ENCODE peak calls at places on chromosome 18, in five cellular contexts. M is omental fat pad, V is upper lobe of right lung, X is thoracic aorta, E is brain microvascular endothelial cell. Y is an unnamed sample.

GRCh38 chr18:25350561-25351201 is 1.3 kb downstream of the ZNF521 start:
- DNase-seq in M (peak; percentile 35), V (no peak), X (no peak), E (peak; percentile 9), Y (peak; percentile 30)

GRCh38 chr18:6879508-6880195 is 150.1 kb downstream of the ARHGAP28 start:
- DNase-seq in M (no peak), V (no peak), X (no peak), E (no peak), Y (no peak)

GRCh38 chr18:45085916-45086624 is 405.4 kb downstream of the SETBP1 start:
- DNase-seq in M (no peak), V (no peak), X (no peak), E (no peak), Y (no peak)

GRCh38 chr18:59311631-59312030 is 6.8 kb downstream of the CPLX4 start:
- DNase-seq in M (no peak), V (no peak), X (no peak), E (peak; percentile 40), Y (no peak)

GRCh38 chr18:58449366-58449935 is 179.4 kb downstream of the ALPK2 start:
- DNase-seq in M (no peak), V (no peak), X (no peak), E (no peak), Y (no peak)

GRCh38 chr18:32093523-32093922 is 1.8 kb downstream of the RNF138 start:
- DNase-seq in M (no peak), V (no peak), X (no peak), E (peak; percentile 11), Y (no peak)

GRCh38 chr18:44036500-44036899 is 644.2 kb upstream of the SETBP1 start:
- DNase-seq in M (no peak), V (no peak), X (no peak), E (no peak), Y (no peak)

GRCh38 chr18:48599391-48599790 is 60.6 kb downstream of the CTIF start:
- DNase-seq in M (no peak), V (no peak), X (no peak), E (no peak), Y (no peak)

GRCh38 chr18:44696892-44697291 is 16.2 kb downstream of the SETBP1 start:
- DNase-seq in M (no peak), V (no peak), X (no peak), E (no peak), Y (peak; percentile 69)

GRCh38 chr18:71028285-71028762 is 739.5 kb downstream of the SOCS6 start:
- DNase-seq in M (no peak), V (no peak), X (no peak), E (no peak), Y (no peak)

GRCh38 chr18:3294435-3295080 is 32.6 kb downstream of the MYL12B start:
- DNase-seq in M (no peak), V (no peak), X (no peak), E (peak; percentile 69), Y (no peak)

GRCh38 chr18:37393945-37394609 is 171.5 kb downstream of the CELF4 start:
- DNase-seq in M (no peak), V (peak; percentile 80), X (peak; percentile 7), E (peak; percentile 16), Y (peak; percentile 18)

GRCh38 chr18:21855432-21855831 is 114.8 kb downstream of the MIB1 start:
- DNase-seq in M (no peak), V (no peak), X (no peak), E (no peak), Y (no peak)

GRCh38 chr18:21853020-21853419 is 112.4 kb downstream of the MIB1 start:
- DNase-seq in M (no peak), V (no peak), X (no peak), E (peak; percentile 23), Y (no peak)

GRCh38 chr18:21853972-21854563 is 113.5 kb downstream of the MIB1 start:
- DNase-seq in M (no peak), V (no peak), X (no peak), E (no peak), Y (no peak)

DNA sequence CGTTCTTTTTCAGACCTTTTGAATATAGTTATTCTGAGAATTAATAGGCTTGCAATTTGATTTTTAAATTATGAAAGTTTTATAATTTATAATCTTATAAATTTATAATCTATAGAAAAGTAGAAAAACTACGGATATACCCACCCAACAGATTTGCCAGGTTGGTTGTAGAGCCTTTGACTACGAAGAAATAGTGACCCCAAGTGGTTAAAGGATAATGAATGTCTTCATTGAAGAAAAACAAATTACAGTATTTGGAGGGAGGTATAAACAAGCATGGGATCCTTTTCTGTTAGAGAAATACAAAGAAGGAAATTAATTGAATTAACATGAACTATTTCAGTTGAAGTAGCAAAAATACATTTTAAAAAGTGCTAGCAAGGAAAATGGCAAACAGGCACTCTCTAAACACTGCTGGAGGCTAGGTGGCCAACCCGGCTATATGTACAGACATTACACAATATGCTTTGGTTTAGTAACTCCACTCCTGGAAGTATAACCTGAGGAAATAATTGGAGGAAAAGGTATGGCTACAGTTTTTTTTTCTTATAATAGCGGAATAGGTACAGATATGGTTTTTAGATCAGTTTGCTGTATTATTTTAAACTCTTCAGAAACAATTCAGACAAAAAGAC is 110.9 kb downstream of the MIB1 start:
- DNase-seq in M (no peak), V (no peak), X (no peak), E (no peak), Y (no peak)
- TF ChIP-seq CTCF in M (no peak), V (peak; percentile 46), X (peak; percentile 42), E (peak; percentile 19), Y (no peak)

GRCh38 chr18:63074987-63075404 is 244.6 kb downstream of the BCL2 start:
- DNase-seq in M (peak; percentile 54), V (peak; percentile 92), X (no peak), E (peak; percentile 45), Y (peak; percentile 56)

GRCh38 chr18:63071566-63072175 is 247.9 kb downstream of the BCL2 start:
- DNase-seq in M (no peak), V (no peak), X (no peak), E (no peak), Y (no peak)

GRCh38 chr18:63069496-63069895 is 250.1 kb downstream of the BCL2 start:
- DNase-seq in M (no peak), V (no peak), X (no peak), E (no peak), Y (no peak)

GRCh38 chr18:63070750-63071502 is 248.6 kb downstream of the BCL2 start:
- DNase-seq in M (no peak), V (no peak), X (no peak), E (no peak), Y (no peak)

GRCh38 chr18:63073481-63073880 is 246.1 kb downstream of the BCL2 start:
- DNase-seq in M (no peak), V (no peak), X (no peak), E (no peak), Y (no peak)
- TF ChIP-seq CTCF in M (no peak), V (no peak), X (no peak), E (no peak), Y (no peak)

GRCh38 chr18:22324191-22325131 is 93.3 kb downstream of the CTAGE1 start:
- DNase-seq in M (no peak), V (peak; percentile 85), X (no peak), E (no peak), Y (no peak)
- TF ChIP-seq CTCF in M (no peak), V (peak; percentile 29), X (no peak), E (peak; percentile 53), Y (no peak)

GRCh38 chr18:12092398-12093229 is 1.0 kb upstream of the ANKRD62 start:
- DNase-seq in M (no peak), V (no peak), X (no peak), E (no peak), Y (no peak)
- TF ChIP-seq CTCF in M (no peak), V (no peak), X (no peak), E (peak; percentile 40), Y (no peak)

DNA sequence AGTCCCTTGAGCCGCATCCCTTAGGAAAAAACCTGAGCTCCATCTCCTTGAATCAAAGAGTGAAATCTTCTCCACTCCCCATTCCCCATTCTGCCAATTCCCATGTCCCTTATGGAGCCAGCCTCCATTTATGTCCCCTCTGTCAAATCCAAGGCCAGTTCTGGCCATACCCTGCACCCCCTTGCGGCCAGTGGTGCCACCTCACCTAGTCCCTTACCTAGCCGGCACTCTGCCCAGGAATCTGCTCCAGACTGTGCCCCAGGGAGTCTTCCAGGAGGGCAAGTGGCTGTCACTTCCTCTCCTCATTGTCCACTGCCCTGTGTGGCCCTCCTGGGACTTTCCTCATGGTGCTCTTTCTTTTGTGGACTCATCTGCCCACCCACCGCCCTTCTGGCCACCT is 195.4 kb upstream of the RMP24 start:
- DNase-seq in M (no peak), V (no peak), X (no peak), E (no peak), Y (no peak)
- TF ChIP-seq CTCF in M (no peak), V (no peak), X (no peak), E (no peak), Y (no peak)

GRCh38 chr18:67484458-67484857 is 32.1 kb downstream of the DSEL start:
- DNase-seq in M (no peak), V (no peak), X (no peak), E (no peak), Y (no peak)

GRCh38 chr18:67483237-67483636 is 33.3 kb downstream of the DSEL start:
- DNase-seq in M (no peak), V (no peak), X (no peak), E (no peak), Y (no peak)

GRCh38 chr18:67483952-67484351 is 32.6 kb downstream of the DSEL start:
- DNase-seq in M (no peak), V (no peak), X (no peak), E (no peak), Y (no peak)

GRCh38 chr18:67485655-67486054 is 30.9 kb downstream of the DSEL start:
- DNase-seq in M (no peak), V (no peak), X (no peak), E (no peak), Y (no peak)

DNA sequence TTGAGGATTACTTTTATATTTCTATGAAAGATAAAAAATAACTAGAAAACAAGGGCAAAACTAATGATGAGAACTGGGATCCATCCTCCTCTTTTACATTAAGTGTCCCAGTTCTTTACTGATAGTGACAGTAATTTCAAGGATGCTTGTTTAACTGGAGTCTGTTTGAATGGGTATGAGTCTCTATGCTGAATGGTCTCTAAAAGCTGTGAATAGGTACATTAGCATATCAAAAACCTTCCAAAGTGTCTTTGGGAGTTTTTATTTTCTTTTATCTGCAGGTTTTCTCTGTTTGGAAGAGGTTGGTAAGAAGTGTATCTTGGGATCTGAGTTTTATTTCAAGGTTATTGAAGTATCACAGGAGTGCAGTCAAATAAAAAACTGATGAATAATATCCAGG is 30.0 kb downstream of the DSEL start:
- DNase-seq in M (no peak), V (no peak), X (no peak), E (no peak), Y (no peak)
- TF ChIP-seq CTCF in M (no peak), V (no peak), X (no peak), E (no peak), Y (no peak)